ENCODE peak calls at places on chromosomes 2 and 18, in nine cellular contexts. S is HTR-8/SVneo; U is CD4-positive, alpha-beta T cell; V is DMS53; M is NCI-H2171 treated with DMSO at 0.1 percent for 48 hours; E is activated naive CD8-positive, alpha-beta T cell treated with anti-CD3 and anti-CD28 coated beads, Interleukin-2, amount 10 ng/mL, durations not matched to agents 7 days and 5 days; K is GM13976; J is RKO; Q is T-helper 1 cell. L is an unnamed sample.
A peak's percentile ranks its signal among the peaks of the same experiment; 100 is the strongest.

GRCh38 chr2:96146151-96146880 is 1.1 kb upstream of the DUSP2 start:
- DNase-seq in S (no peak), U (peak; percentile 81), V (peak; percentile 41), M (no peak), E (peak; percentile 89), K (peak; percentile 87), J (no peak), Q (peak; percentile 87), L (no peak)

GRCh38 chr18:56873441-56874140 is 222.4 kb downstream of the WDR7 start:
- DNase-seq in S (no peak), U (peak; percentile 2), V (peak; percentile 77), M (no peak), E (no peak), K (no peak), J (no peak), Q (no peak), L (no peak)

GRCh38 chr2:85935746-85936208 is 47.0 kb upstream of the ST3GAL5 start:
- DNase-seq in S (peak; percentile 89), U (no peak), V (no peak), M (peak; percentile 73), E (no peak), K (no peak), J (no peak), Q (no peak), L (peak; percentile 60)

GRCh38 chr2:36697424-36698066 is 1.0 kb downstream of the VIT start:
- DNase-seq in S (no peak), U (no peak), V (no peak), M (no peak), E (no peak), K (no peak), J (no peak), Q (no peak), L (no peak)

GRCh38 chr2:79717364-79718007 is 204.6 kb downstream of the CTNNA2 start:
- DNase-seq in S (peak; percentile 74), U (no peak), V (no peak), M (no peak), E (no peak), K (no peak), J (no peak), Q (no peak), L (peak; percentile 3)

GRCh38 chr2:30761226-30761625 is 46.0 kb downstream of the CAPN13 start:
- DNase-seq in S (no peak), U (no peak), V (no peak), M (no peak), E (no peak), K (no peak), J (no peak), Q (no peak), L (no peak)

GRCh38 chr2:20553580-20553979 is 97.3 kb downstream of the HS1BP3 start:
- DNase-seq in S (no peak), U (no peak), V (no peak), M (no peak), E (no peak), K (no peak), J (no peak), Q (no peak), L (no peak)

GRCh38 chr2:231597014-231597611 is 4.4 kb downstream of the TEX44 start:
- DNase-seq in S (no peak), U (no peak), V (no peak), M (no peak), E (no peak), K (peak; percentile 70), J (no peak), Q (no peak), L (peak; percentile 56)

GRCh38 chr2:112869258-112869842 is 32.8 kb upstream of the IL1B start:
- DNase-seq in S (peak; percentile 53), U (no peak), V (peak; percentile 29), M (peak; percentile 87), E (no peak), K (no peak), J (peak; percentile 43), Q (peak; percentile 23), L (peak; percentile 75)

GRCh38 chr18:48833701-48834394 is 116.9 kb downstream of the SMAD7 start:
- DNase-seq in S (no peak), U (peak; percentile 53), V (no peak), M (no peak), E (peak; percentile 53), K (peak; percentile 84), J (peak; percentile 64), Q (peak; percentile 87), L (no peak)

GRCh38 chr2:65261676-65262075 is 34.0 kb downstream of the ACTR2 start:
- DNase-seq in S (no peak), U (no peak), V (no peak), M (no peak), E (no peak), K (no peak), J (no peak), Q (no peak), L (no peak)

GRCh38 chr2:22600166-22600565 is 784.8 kb upstream of the KLHL29 start:
- DNase-seq in S (no peak), U (no peak), V (no peak), M (no peak), E (no peak), K (no peak), J (no peak), Q (no peak), L (no peak)

GRCh38 chr2:237662671-237663093 is 35.3 kb downstream of the LRRFIP1 start:
- DNase-seq in S (no peak), U (no peak), V (peak; percentile 85), M (peak; percentile 70), E (no peak), K (no peak), J (peak; percentile 48), Q (peak; percentile 13), L (peak; percentile 92)

GRCh38 chr2:231922311-231922710 is 3.9 kb downstream of the NPPC start:
- DNase-seq in S (no peak), U (no peak), V (no peak), M (no peak), E (peak; percentile 16), K (no peak), J (no peak), Q (no peak), L (no peak)

GRCh38 chr2:237059155-237059875 is 26.4 kb upstream of the COPS8 start:
- DNase-seq in S (no peak), U (no peak), V (no peak), M (no peak), E (no peak), K (peak; percentile 79), J (no peak), Q (peak; percentile 30), L (no peak)

GRCh38 chr2:127173073-127173472 is 47.0 kb downstream of the CYP27C1 start:
- DNase-seq in S (no peak), U (no peak), V (no peak), M (no peak), E (no peak), K (no peak), J (peak; percentile 8), Q (no peak), L (peak; percentile 95)

GRCh38 chr2:102229141-102229764 is 42.4 kb downstream of the IL1RL2 start:
- DNase-seq in S (no peak), U (no peak), V (no peak), M (no peak), E (no peak), K (no peak), J (no peak), Q (no peak), L (peak; percentile 36)

GRCh38 chr2:33437297-33437696 is 39.2 kb upstream of the RASGRP3 start:
- DNase-seq in S (peak; percentile 58), U (no peak), V (no peak), M (no peak), E (no peak), K (no peak), J (no peak), Q (no peak), L (peak; percentile 91)

GRCh38 chr2:99072556-99072955 is 69.0 kb upstream of the C2orf15 start:
- DNase-seq in S (no peak), U (no peak), V (peak; percentile 92), M (no peak), E (no peak), K (no peak), J (no peak), Q (no peak), L (no peak)

GRCh38 chr2:30267161-30267568 is 35.8 kb downstream of the LBH start:
- DNase-seq in S (no peak), U (peak; percentile 17), V (no peak), M (no peak), E (no peak), K (no peak), J (no peak), Q (peak; percentile 65), L (no peak)

GRCh38 chr2:157596992-157597681 is 31.5 kb downstream of the ACVR1C start:
- DNase-seq in S (peak; percentile 4), U (peak; percentile 49), V (peak; percentile 82), M (no peak), E (peak; percentile 70), K (peak; percentile 63), J (no peak), Q (peak; percentile 47), L (no peak)

GRCh38 chr2:187453078-187453641 is 5.1 kb upstream of the CALCRL start:
- DNase-seq in S (peak; percentile 14), U (no peak), V (peak; percentile 82), M (peak; percentile 25), E (no peak), K (peak; percentile 5), J (peak; percentile 64), Q (no peak), L (peak; percentile 42)

GRCh38 chr2:219595250-219595649 is 2.4 kb upstream of the STK11IP start:
- DNase-seq in S (no peak), U (no peak), V (no peak), M (no peak), E (no peak), K (no peak), J (no peak), Q (no peak), L (no peak)

GRCh38 chr2:48120759-48121242 is 214.5 kb upstream of the FBXO11 start:
- DNase-seq in S (no peak), U (no peak), V (no peak), M (no peak), E (no peak), K (no peak), J (no peak), Q (peak; percentile 43), L (peak; percentile 24)

GRCh38 chr18:24785019-24785418 is 324.6 kb downstream of the HRH4 start:
- DNase-seq in S (no peak), U (no peak), V (no peak), M (no peak), E (no peak), K (no peak), J (no peak), Q (no peak), L (no peak)

GRCh38 chr18:48613589-48613988 is 74.8 kb downstream of the CTIF start:
- DNase-seq in S (no peak), U (no peak), V (no peak), M (no peak), E (no peak), K (no peak), J (no peak), Q (no peak), L (peak; percentile 42)

GRCh38 chr2:222902660-222903059 is 41.8 kb downstream of the ACSL3 start:
- DNase-seq in S (no peak), U (no peak), V (no peak), M (no peak), E (no peak), K (no peak), J (no peak), Q (no peak), L (no peak)

GRCh38 chr2:69184224-69184623 is 171.2 kb downstream of the ANTXR1 start:
- DNase-seq in S (no peak), U (no peak), V (no peak), M (peak; percentile 59), E (no peak), K (no peak), J (no peak), Q (no peak), L (peak; percentile 68)

GRCh38 chr2:210440206-210440605 is 36.4 kb downstream of the LANCL1 start:
- DNase-seq in S (no peak), U (no peak), V (peak; percentile 65), M (no peak), E (no peak), K (no peak), J (no peak), Q (no peak), L (no peak)

GRCh38 chr2:197500503-197501179 is 462 bp downstream of the HSPE1 start:
- DNase-seq in S (no peak), U (no peak), V (peak; percentile 48), M (peak; percentile 59), E (no peak), K (no peak), J (peak; percentile 42), Q (no peak), L (no peak)

GRCh38 chr2:74181739-74182138 is 3.1 kb upstream of the MOB1A start:
- DNase-seq in S (no peak), U (no peak), V (peak; percentile 18), M (peak; percentile 95), E (no peak), K (peak; percentile 57), J (no peak), Q (peak; percentile 21), L (peak; percentile 44)

L was measured in foreskin fibroblast.